ENCODE peak calls at places on chromosomes 16 and 17, in four cellular contexts. G is body of pancreas, O is heart left ventricle, Q is IMR-90. T is an unnamed sample.

GRCh38 chr17:28416703-28417311 is 10.8 kb upstream of the SLC46A1 start:
- DNase-seq in G (peak; percentile 81), O (peak; percentile 48), Q (peak; percentile 59), T (peak; percentile 55)

GRCh38 chr17:79231766-79232287 is 157.2 kb downstream of the ENGASE start:
- DNase-seq in G (no peak), O (no peak), Q (no peak), T (no peak)

GRCh38 chr17:9298135-9298534 is 276.8 kb downstream of the NTN1 start:
- DNase-seq in G (no peak), O (no peak), Q (no peak), T (no peak)

GRCh38 chr16:56915311-56916105 is 16.4 kb upstream of the HERPUD1 start:
- DNase-seq in G (no peak), O (no peak), Q (no peak), T (no peak)

GRCh38 chr17:76645481-76645880 is 1.9 kb upstream of the ST6GALNAC1 start:
- DNase-seq in G (peak; percentile 39), O (no peak), Q (no peak), T (peak; percentile 30)

GRCh38 chr17:38674013-38674748 is 576 bp downstream of the EPOP start:
- DNase-seq in G (no peak), O (no peak), Q (no peak), T (no peak)

GRCh38 chr16:83715217-83715920 is 92.4 kb upstream of the HSBP1 start:
- DNase-seq in G (no peak), O (no peak), Q (no peak), T (peak; percentile 89)

GRCh38 chr16:21227886-21228285 is 5.6 kb upstream of the ANKS4B start:
- DNase-seq in G (no peak), O (no peak), Q (no peak), T (no peak)

GRCh38 chr17:77366206-77366557 is 225.4 kb downstream of the SEC14L1 start:
- DNase-seq in G (no peak), O (no peak), Q (peak; percentile 46), T (no peak)

GRCh38 chr17:59785091-59785799 is 77.8 kb downstream of the VMP1 start:
- DNase-seq in G (no peak), O (no peak), Q (no peak), T (no peak)

GRCh38 chr16:68403177-68403576 is 45.1 kb downstream of the SMPD3 start:
- DNase-seq in G (no peak), O (no peak), Q (no peak), T (no peak)

GRCh38 chr17:64326420-64327054 is 63.5 kb upstream of the TEX2 start:
- DNase-seq in G (peak; percentile 78), O (peak; percentile 93), Q (no peak), T (peak; percentile 64)

GRCh38 chr17:28008526-28008925 is 34.0 kb upstream of the NLK start:
- DNase-seq in G (peak; percentile 73), O (peak; percentile 40), Q (peak; percentile 66), T (peak; percentile 60)

GRCh38 chr17:83160443-83161297 is 81.3 kb downstream of the METRNL start:
- DNase-seq in G (no peak), O (no peak), Q (no peak), T (no peak)

GRCh38 chr17:80068301-80069160 is 32.1 kb downstream of the CCDC40 start:
- DNase-seq in G (peak; percentile 72), O (peak; percentile 63), Q (peak; percentile 89), T (peak; percentile 39)

GRCh38 chr16:67104061-67104460 is 5.7 kb upstream of the PHAF1 start:
- DNase-seq in G (peak; percentile 32), O (no peak), Q (peak; percentile 23), T (peak; percentile 70)

GRCh38 chr17:41308251-41308917 is 725 bp downstream of the KRTAP16-1 start:
- DNase-seq in G (peak; percentile 46), O (peak; percentile 59), Q (no peak), T (peak; percentile 49)

GRCh38 chr17:4513113-4514032 is 14.7 kb downstream of the SPNS2 start:
- DNase-seq in G (peak; percentile 59), O (no peak), Q (no peak), T (no peak)

GRCh38 chr17:41553987-41554680 is 17.7 kb downstream of the KRT9 start:
- DNase-seq in G (no peak), O (no peak), Q (no peak), T (no peak)

GRCh38 chr16:68762996-68763756 is 26.1 kb downstream of the CDH1 start:
- DNase-seq in G (no peak), O (no peak), Q (no peak), T (no peak)

GRCh38 chr17:13099906-13100305 is 82.1 kb upstream of the ELAC2 start:
- DNase-seq in G (no peak), O (no peak), Q (no peak), T (no peak)

GRCh38 chr17:40528692-40529417 is 27.4 kb upstream of the TNS4 start:
- DNase-seq in G (no peak), O (peak; percentile 6), Q (no peak), T (peak; percentile 18)

GRCh38 chr16:55444754-55445485 is 34.1 kb upstream of the MMP2 start:
- DNase-seq in G (peak; percentile 68), O (peak; percentile 50), Q (no peak), T (peak; percentile 19)

GRCh38 chr16:46757339-46758050 is 9.4 kb upstream of the MYLK3 start:
- DNase-seq in G (no peak), O (peak; percentile 94), Q (peak; percentile 7), T (no peak)

GRCh38 chr16:85350973-85351372 is 238.7 kb upstream of the CIBAR2 start:
- DNase-seq in G (peak; percentile 98), O (peak; percentile 95), Q (peak; percentile 96), T (peak; percentile 99)

GRCh38 chr17:62649570-62649969 is 22.1 kb downstream of the MRC2 start:
- DNase-seq in G (no peak), O (peak; percentile 6), Q (no peak), T (no peak)

GRCh38 chr16:87847785-87848675 is 21.3 kb downstream of the SLC7A5 start:
- DNase-seq in G (peak; percentile 81), O (no peak), Q (no peak), T (no peak)

GRCh38 chr16:84545114-84545737 is 40.8 kb upstream of the MEAK7 start:
- DNase-seq in G (no peak), O (no peak), Q (no peak), T (no peak)

GRCh38 chr16:52318259-52319008 is 228.5 kb downstream of the TOX3 start:
- DNase-seq in G (no peak), O (no peak), Q (no peak), T (no peak)

GRCh38 chr16:67110136-67110847 is 551 bp downstream of the PHAF1 start:
- DNase-seq in G (peak; percentile 56), O (no peak), Q (no peak), T (no peak)

GRCh38 chr17:74307984-74308773 is 17.8 kb upstream of the KIF19 start:
- DNase-seq in G (no peak), O (peak; percentile 80), Q (no peak), T (peak; percentile 85)

GRCh38 chr16:68401871-68402747 is 46.2 kb downstream of the SMPD3 start:
- DNase-seq in G (no peak), O (no peak), Q (peak; percentile 68), T (no peak)

GRCh38 chr17:42798383-42799380 is at the start of the genes CNTD1 and COA3:
- DNase-seq in G (peak; percentile 90), O (peak; percentile 91), Q (peak; percentile 80), T (peak; percentile 77)

GRCh38 chr17:17609121-17609520 is 17.6 kb upstream of the PEMT start:
- DNase-seq in G (no peak), O (no peak), Q (no peak), T (no peak)

GRCh38 chr16:9159839-9160550 is 68.6 kb downstream of the HAPSTR1 start:
- DNase-seq in G (peak; percentile 71), O (no peak), Q (peak; percentile 66), T (peak; percentile 63)

GRCh38 chr16:3112058-3112880 is at the start of gene ZNF205:
- DNase-seq in G (peak; percentile 86), O (peak; percentile 84), Q (peak; percentile 70), T (peak; percentile 78)
- TF ChIP-seq POLR2A in G (peak; percentile 30), O (peak; percentile 16), Q (no peak), T (no peak)

GRCh38 chr16:70151391-70151790 is 22.2 kb upstream of the CLEC18C start:
- DNase-seq in G (no peak), O (no peak), Q (no peak), T (peak; percentile 45)
- H3K27ac ChIP-seq in G (no peak overlapping the region), O (no peak overlapping the region), Q (no peak overlapping the region), T (peak overlapping the region; percentile 42)

GRCh38 chr17:50541402-50541915 is 5.5 kb upstream of the SPATA20 start:
- DNase-seq in G (no peak), O (no peak), Q (no peak), T (no peak)

GRCh38 chr17:50540485-50541401 is 6.2 kb upstream of the SPATA20 start:
- DNase-seq in G (no peak), O (no peak), Q (no peak), T (no peak)

GRCh38 chr17:50542795-50543774 is 3.9 kb upstream of the SPATA20 start:
- DNase-seq in G (peak; percentile 97), O (no peak), Q (no peak), T (no peak)

GRCh38 chr17:50539762-50540440 is 7.1 kb upstream of the SPATA20 start:
- DNase-seq in G (no peak), O (no peak), Q (no peak), T (peak; percentile 21)

GRCh38 chr17:50541916-50542688 is 4.9 kb upstream of the SPATA20 start:
- DNase-seq in G (peak; percentile 87), O (peak; percentile 89), Q (peak; percentile 69), T (peak; percentile 88)
- TF ChIP-seq CTCF in G (no peak), O (no peak), Q (peak; percentile 23), T (no peak)

GRCh38 chr17:29945281-29945680 is 3.8 kb downstream of the EFCAB5 start:
- DNase-seq in G (no peak), O (no peak), Q (no peak), T (no peak)

GRCh38 chr17:29936724-29937123 is 4.7 kb upstream of the EFCAB5 start:
- DNase-seq in G (no peak), O (no peak), Q (no peak), T (no peak)

DNA sequence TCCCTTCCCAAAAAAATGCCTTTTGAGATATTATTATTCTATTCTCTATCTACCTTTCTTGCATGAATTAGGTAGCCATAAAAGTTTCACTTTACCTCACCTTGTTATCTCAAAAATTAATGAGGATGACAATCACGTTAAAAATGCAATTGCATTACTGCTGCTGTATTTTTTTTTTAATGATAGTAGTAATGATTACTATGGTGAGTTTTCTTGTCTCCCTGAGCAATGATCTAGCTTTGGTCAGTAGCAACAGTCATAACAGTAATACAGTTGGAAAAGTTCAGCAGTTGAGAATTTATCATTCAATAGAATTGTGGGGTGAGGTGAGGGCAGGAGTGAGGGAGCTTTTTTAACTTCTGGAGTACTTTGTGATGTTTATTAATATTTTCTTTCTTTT is at the start of gene EFCAB5:
- DNase-seq in G (no peak), O (no peak), Q (no peak), T (no peak)
- TF ChIP-seq POLR2A in G (no peak), O (no peak), Q (no peak), T (no peak)

DNA sequence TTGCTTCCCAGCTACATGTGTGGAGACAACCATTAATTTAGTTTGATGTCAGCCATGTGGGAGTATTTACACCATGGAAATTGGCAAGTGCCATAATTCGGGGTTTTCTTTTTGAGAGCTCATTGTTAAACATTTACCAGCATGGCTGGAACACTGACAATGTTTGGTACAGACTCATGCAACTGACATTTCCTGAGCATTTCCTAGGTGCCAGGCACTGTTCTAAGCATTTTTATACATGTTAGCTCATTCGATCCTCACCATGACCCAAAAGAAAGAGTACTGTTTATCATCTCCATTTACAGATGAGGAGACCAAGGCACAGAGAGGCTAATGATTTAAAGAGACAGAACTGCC is 86.9 kb downstream of the FOXL1 start:
- DNase-seq in G (no peak), O (no peak), Q (peak; percentile 86), T (no peak)
- H3K27ac ChIP-seq in G (no peak overlapping the region), O (no peak overlapping the region), Q (peak overlapping the region; percentile 77), T (no peak overlapping the region)